ENCODE peak calls at places on chromosomes 3 and 15, in four cellular contexts. One of them, this sample, is unnamed.

GRCh38 chr3:94937980-94938379 is 875.1 kb downstream of the NSUN3 start:
- DNase-seq in ovary: no peak
- DNase-seq in A549: no peak
- DNase-seq in breast epithelium: no peak
- DNase-seq in this sample: no peak

GRCh38 chr3:23913182-23913581 is 3.6 kb downstream of the NKIRAS1 start:
- DNase-seq in breast epithelium: no peak
- DNase-seq in ovary: no peak
- DNase-seq in A549: no peak
- DNase-seq in this sample: no peak

GRCh38 chr3:51353566-51354140 is 31.4 kb upstream of the MANF start:
- DNase-seq in breast epithelium: no peak
- DNase-seq in A549: no peak
- DNase-seq in ovary: no peak
- DNase-seq in this sample: no peak

GRCh38 chr3:155391583-155391982 is 98.1 kb upstream of the STRIT1 start:
- DNase-seq in A549: peak; percentile 20
- DNase-seq in ovary: no peak
- DNase-seq in breast epithelium: peak; percentile 62
- DNase-seq in this sample: no peak

GRCh38 chr15:92385096-92385495 is 8.6 kb upstream of the ST8SIA2 start:
- DNase-seq in A549: peak; percentile 26
- DNase-seq in ovary: no peak
- DNase-seq in breast epithelium: no peak
- DNase-seq in this sample: no peak

GRCh38 chr15:65423150-65423976 is 616 bp upstream of the IGDCC4 start:
- DNase-seq in breast epithelium: no peak
- DNase-seq in ovary: no peak
- DNase-seq in A549: no peak
- DNase-seq in this sample: no peak

GRCh38 chr3:158702815-158703481 is 29.3 kb downstream of the RARRES1 start:
- DNase-seq in A549: no peak
- DNase-seq in ovary: no peak
- DNase-seq in breast epithelium: no peak
- DNase-seq in this sample: no peak

GRCh38 chr15:26771168-26771916 is 1.5 kb downstream of the GABRB3 start:
- DNase-seq in ovary: no peak
- DNase-seq in breast epithelium: no peak
- DNase-seq in A549: no peak
- DNase-seq in this sample: no peak

GRCh38 chr15:41734079-41734478 is 40.2 kb upstream of the MAPKBP1 start:
- DNase-seq in ovary: no peak
- DNase-seq in A549: no peak
- DNase-seq in breast epithelium: no peak
- DNase-seq in this sample: no peak

GRCh38 chr3:25566358-25566920 is 98.3 kb downstream of the TOP2B start:
- DNase-seq in A549: peak; percentile 16
- DNase-seq in ovary: no peak
- DNase-seq in breast epithelium: no peak
- DNase-seq in this sample: no peak

GRCh38 chr15:71440479-71441071 is 325.3 kb downstream of the THSD4 start:
- DNase-seq in breast epithelium: no peak
- DNase-seq in A549: peak; percentile 86
- DNase-seq in ovary: no peak
- DNase-seq in this sample: no peak

GRCh38 chr3:47912006-47912504 is 104.2 kb downstream of the MAP4 start:
- DNase-seq in ovary: no peak
- DNase-seq in breast epithelium: no peak
- DNase-seq in A549: no peak
- DNase-seq in this sample: no peak

GRCh38 chr3:134049676-134050075 is 20.0 kb upstream of the SLCO2A1 start:
- DNase-seq in A549: no peak
- DNase-seq in breast epithelium: no peak
- DNase-seq in ovary: no peak
- DNase-seq in this sample: no peak

GRCh38 chr3:50587806-50588758 is 18.8 kb downstream of the HEMK1 start:
- DNase-seq in breast epithelium: no peak
- DNase-seq in A549: no peak
- DNase-seq in ovary: no peak
- DNase-seq in this sample: no peak

GRCh38 chr3:73490453-73491311 is 134.1 kb downstream of the PDZRN3 start:
- DNase-seq in A549: no peak
- DNase-seq in breast epithelium: no peak
- DNase-seq in ovary: peak; percentile 73
- DNase-seq in this sample: peak; percentile 92

GRCh38 chr3:146071636-146072035 is 89.3 kb downstream of the PLOD2 start:
- DNase-seq in breast epithelium: no peak
- DNase-seq in A549: no peak
- DNase-seq in ovary: no peak
- DNase-seq in this sample: no peak

GRCh38 chr15:75713338-75713895 is 769 bp upstream of the CSPG4 start:
- DNase-seq in breast epithelium: no peak
- DNase-seq in A549: peak; percentile 40
- DNase-seq in ovary: peak; percentile 69
- DNase-seq in this sample: no peak

GRCh38 chr3:30894521-30895289 is at the start of gene GADL1:
- DNase-seq in ovary: peak; percentile 20
- DNase-seq in breast epithelium: no peak
- DNase-seq in A549: peak; percentile 10
- DNase-seq in this sample: no peak

GRCh38 chr3:165212580-165212979 is 16.4 kb upstream of the SLITRK3 start:
- DNase-seq in breast epithelium: no peak
- DNase-seq in A549: no peak
- DNase-seq in ovary: no peak
- DNase-seq in this sample: no peak
- TF ChIP-seq CTCF in breast epithelium: no peak
- TF ChIP-seq CTCF in A549: no peak
- TF ChIP-seq CTCF in ovary: no peak
- TF ChIP-seq CTCF in this sample: no peak

GRCh38 chr15:74220475-74221248 is 15.5 kb upstream of the CCDC33 start:
- DNase-seq in A549: no peak
- DNase-seq in ovary: no peak
- DNase-seq in breast epithelium: no peak
- DNase-seq in this sample: no peak

GRCh38 chr15:74216949-74217348 is 14.4 kb upstream of the STRA6 start:
- DNase-seq in ovary: no peak
- DNase-seq in A549: no peak
- DNase-seq in breast epithelium: no peak
- DNase-seq in this sample: no peak

GRCh38 chr15:74221399-74222230 is 14.5 kb upstream of the CCDC33 start:
- DNase-seq in breast epithelium: no peak
- DNase-seq in ovary: no peak
- DNase-seq in A549: no peak
- DNase-seq in this sample: no peak

GRCh38 chr15:74215958-74216357 is 13.4 kb upstream of the STRA6 start:
- DNase-seq in A549: no peak
- DNase-seq in breast epithelium: no peak
- DNase-seq in ovary: no peak
- DNase-seq in this sample: no peak

DNA sequence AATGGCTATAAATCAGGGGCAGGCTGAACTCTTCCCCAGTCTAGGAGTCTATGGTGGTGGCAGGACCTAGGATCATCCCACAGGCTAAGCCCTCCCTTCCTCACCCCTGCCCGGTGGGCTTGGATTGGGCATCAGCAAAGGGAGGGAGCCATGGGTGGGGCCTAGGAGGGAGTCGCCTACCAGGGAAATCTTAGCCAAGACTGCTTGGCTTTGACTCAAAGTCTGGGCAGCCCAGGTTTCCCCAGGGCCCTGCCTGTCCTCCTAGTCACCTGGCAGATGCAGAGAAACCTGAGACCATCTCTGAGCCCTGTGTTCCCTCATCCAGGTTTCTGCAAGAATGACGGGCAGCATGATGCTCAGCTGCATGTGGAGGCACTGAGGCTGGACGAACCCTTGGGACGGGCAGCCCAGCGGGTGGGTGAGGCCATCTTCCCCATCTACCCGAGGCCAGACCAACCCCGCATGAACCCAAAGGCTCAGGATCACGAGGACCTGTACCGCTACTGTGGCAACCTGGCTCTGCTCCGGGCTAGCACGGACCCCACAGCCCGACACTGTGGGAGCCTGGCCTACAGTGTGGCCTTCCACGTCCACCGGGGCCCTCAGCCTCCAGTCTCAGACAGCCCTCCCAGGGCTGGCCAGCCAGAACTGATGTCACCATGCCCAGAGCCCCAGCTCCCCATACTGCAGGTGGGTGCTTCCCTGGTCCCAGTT is 15.7 kb upstream of the STRA6 start:
- DNase-seq in ovary: no peak
- DNase-seq in A549: no peak
- DNase-seq in breast epithelium: no peak
- DNase-seq in this sample: no peak
- H3K4me1 ChIP-seq in ovary: no peaks in the 10 kb centered on the region
- H3K4me1 ChIP-seq in A549: peaks cover 38% of the 10 kb centered on the region
- H3K4me1 ChIP-seq in breast epithelium: no peaks in the 10 kb centered on the region
- H3K4me1 ChIP-seq in this sample: peaks cover 5% of the 10 kb centered on the region

GRCh38 chr15:55685292-55685691 is 57.7 kb downstream of the PRTG start:
- DNase-seq in A549: no peak
- DNase-seq in ovary: no peak
- DNase-seq in breast epithelium: no peak
- DNase-seq in this sample: no peak
- TF ChIP-seq POLR2A in A549: no peak
- TF ChIP-seq POLR2A in ovary: no peak
- TF ChIP-seq POLR2A in breast epithelium: no peak
- TF ChIP-seq POLR2A in this sample: no peak

DNA sequence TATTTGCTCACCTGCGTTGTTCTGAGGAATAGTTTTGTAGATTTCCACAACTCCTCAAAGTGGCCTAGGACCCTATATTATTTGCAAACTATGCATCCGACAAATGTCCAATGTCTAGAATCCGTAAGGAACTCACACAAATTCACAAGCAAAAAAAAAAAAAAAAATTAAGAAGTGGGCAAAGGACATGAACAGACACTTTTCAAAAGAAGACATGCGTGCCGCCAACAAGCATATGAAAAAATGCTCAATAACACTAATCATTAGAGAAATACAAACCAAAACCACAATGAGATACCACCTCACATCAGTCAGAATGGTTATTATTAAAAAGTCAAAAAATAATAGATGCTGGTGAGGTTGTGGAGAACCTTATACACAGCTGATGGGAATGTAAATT is 398.5 kb upstream of the PROK2 start:
- DNase-seq in breast epithelium: no peak
- DNase-seq in ovary: no peak
- DNase-seq in A549: no peak
- DNase-seq in this sample: no peak
- TF ChIP-seq CTCF in breast epithelium: no peak
- TF ChIP-seq CTCF in ovary: no peak
- TF ChIP-seq CTCF in A549: no peak
- TF ChIP-seq CTCF in this sample: no peak

This sample was measured in vagina.